ENCODE peak calls at places on chromosomes 7 and 10, in seven cellular contexts. K, I, H, L, N, X and B are unnamed samples.

GRCh38 chr7:12801107-12801506 is 113.7 kb downstream of the ARL4A start:
- DNase-seq in K (no peak), I (peak; percentile 89), H (no peak), L (peak; percentile 84), N (no peak), X (no peak), B (no peak)

GRCh38 chr10:85194685-85195084 is 866.3 kb downstream of the CCSER2 start:
- DNase-seq in K (no peak), I (no peak), H (no peak), L (no peak), N (no peak), X (no peak), B (no peak)

GRCh38 chr10:76769161-76769560 is 868.4 kb downstream of the KCNMA1 start:
- DNase-seq in K (no peak), I (no peak), H (no peak), L (no peak), N (no peak), X (no peak), B (no peak)

GRCh38 chr10:120945801-120946302 is 94.7 kb downstream of the WDR11 start:
- DNase-seq in K (peak; percentile 12), I (peak; percentile 37), H (no peak), L (peak; percentile 36), N (no peak), X (no peak), B (no peak)

GRCh38 chr7:94216944-94217461 is 177.7 kb upstream of the COL1A2 start:
- DNase-seq in K (peak; percentile 67), I (no peak), H (no peak), L (no peak), N (peak; percentile 14), X (no peak), B (no peak)

GRCh38 chr10:20596065-20596760 is 300.9 kb downstream of the NEBL start:
- DNase-seq in K (peak; percentile 53), I (no peak), H (no peak), L (no peak), N (peak; percentile 74), X (no peak), B (no peak)

GRCh38 chr7:45915606-45916005 is 5.5 kb downstream of the IGFBP3 start:
- DNase-seq in K (peak; percentile 14), I (no peak), H (no peak), L (no peak), N (no peak), X (no peak), B (no peak)

GRCh38 chr10:56567580-56567979 is 206.5 kb upstream of the ZWINT start:
- DNase-seq in K (no peak), I (no peak), H (no peak), L (no peak), N (no peak), X (no peak), B (no peak)

GRCh38 chr7:95840953-95841950 is 68.9 kb downstream of the DYNC1I1 start:
- DNase-seq in K (peak; percentile 17), I (no peak), H (no peak), L (no peak), N (no peak), X (no peak), B (peak; percentile 4)
- TF ChIP-seq CTCF in K (peak; percentile 40), I (no peak), H (no peak), L (no peak), N (no peak), X (no peak), B (peak; percentile 66)

GRCh38 chr10:92816106-92816505 is 32.2 kb upstream of the EXOC6 start:
- DNase-seq in K (peak; percentile 79), I (no peak), H (no peak), L (no peak), N (no peak), X (no peak), B (no peak)
- TF ChIP-seq CTCF in K (no peak), I (no peak), H (no peak), L (no peak), N (no peak), X (no peak), B (no peak)

DNA sequence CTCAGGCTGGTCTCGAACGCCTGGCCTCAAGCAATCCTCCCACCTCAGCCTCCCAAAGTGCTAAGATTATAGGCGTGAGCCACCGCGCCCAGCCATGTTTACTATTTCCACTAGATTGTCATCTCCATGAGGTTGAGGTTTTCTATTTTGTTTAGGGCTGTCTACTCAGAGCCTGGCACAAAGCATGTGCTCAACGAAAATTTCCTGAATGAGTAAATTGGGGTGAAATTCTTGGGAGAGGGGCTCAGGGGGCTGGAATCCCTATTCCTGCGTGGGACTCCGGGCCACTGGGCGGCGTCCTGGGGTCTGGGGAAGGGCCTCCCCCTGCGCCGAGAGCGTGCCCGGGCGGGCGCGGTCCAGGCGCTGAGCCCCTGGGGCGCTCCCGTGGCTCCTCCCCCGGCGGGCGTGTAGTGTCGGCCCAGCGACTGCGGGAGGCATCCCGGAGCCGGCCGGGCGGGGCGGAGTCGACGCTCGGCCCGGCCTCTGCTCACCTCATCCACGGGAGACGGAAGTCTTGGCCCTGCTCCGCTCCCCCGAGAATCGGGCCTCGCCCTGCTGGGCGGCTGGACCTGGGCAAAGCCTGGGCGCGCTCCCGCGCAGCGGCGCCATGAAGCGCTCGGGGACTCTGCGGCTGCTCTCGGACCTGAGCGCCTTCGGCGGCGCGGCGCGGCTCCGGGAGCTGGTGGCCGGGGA is at the start of gene HPS6:
- DNase-seq in K (peak; percentile 90), I (peak; percentile 91), H (peak; percentile 90), L (peak; percentile 93), N (peak; percentile 90), X (peak; percentile 96), B (peak; percentile 53)
- TF ChIP-seq CTCF in K (no peak), I (no peak), H (no peak), L (no peak), N (no peak), X (peak; percentile 4), B (no peak)

GRCh38 chr7:128861957-128862570 is 592 bp upstream of the ATP6V1F start:
- DNase-seq in K (no peak), I (no peak), H (no peak), L (no peak), N (no peak), X (no peak), B (no peak)

GRCh38 chr7:128862571-128863432 is at the start of gene ATP6V1F:
- DNase-seq in K (peak; percentile 98), I (peak; percentile 98), H (peak; percentile 98), L (peak; percentile 99), N (peak; percentile 97), X (peak; percentile 99), B (peak; percentile 90)

GRCh38 chr7:128865303-128865702 is 2.6 kb downstream of the ATP6V1F start:
- DNase-seq in K (no peak), I (no peak), H (no peak), L (no peak), N (no peak), X (no peak), B (no peak)

GRCh38 chr7:128865996-128866877 is 3.6 kb downstream of the ATP6V1F start:
- DNase-seq in K (no peak), I (no peak), H (no peak), L (no peak), N (no peak), X (no peak), B (no peak)

GRCh38 chr7:128863433-128863989 is 855 bp downstream of the ATP6V1F start:
- DNase-seq in K (peak; percentile 76), I (peak; percentile 67), H (no peak), L (peak; percentile 42), N (peak; percentile 69), X (no peak), B (no peak)
- TF ChIP-seq CTCF in K (peak; percentile 58), I (peak; percentile 56), H (no peak), L (no peak), N (peak; percentile 65), X (peak; percentile 13), B (peak; percentile 76)

DNA sequence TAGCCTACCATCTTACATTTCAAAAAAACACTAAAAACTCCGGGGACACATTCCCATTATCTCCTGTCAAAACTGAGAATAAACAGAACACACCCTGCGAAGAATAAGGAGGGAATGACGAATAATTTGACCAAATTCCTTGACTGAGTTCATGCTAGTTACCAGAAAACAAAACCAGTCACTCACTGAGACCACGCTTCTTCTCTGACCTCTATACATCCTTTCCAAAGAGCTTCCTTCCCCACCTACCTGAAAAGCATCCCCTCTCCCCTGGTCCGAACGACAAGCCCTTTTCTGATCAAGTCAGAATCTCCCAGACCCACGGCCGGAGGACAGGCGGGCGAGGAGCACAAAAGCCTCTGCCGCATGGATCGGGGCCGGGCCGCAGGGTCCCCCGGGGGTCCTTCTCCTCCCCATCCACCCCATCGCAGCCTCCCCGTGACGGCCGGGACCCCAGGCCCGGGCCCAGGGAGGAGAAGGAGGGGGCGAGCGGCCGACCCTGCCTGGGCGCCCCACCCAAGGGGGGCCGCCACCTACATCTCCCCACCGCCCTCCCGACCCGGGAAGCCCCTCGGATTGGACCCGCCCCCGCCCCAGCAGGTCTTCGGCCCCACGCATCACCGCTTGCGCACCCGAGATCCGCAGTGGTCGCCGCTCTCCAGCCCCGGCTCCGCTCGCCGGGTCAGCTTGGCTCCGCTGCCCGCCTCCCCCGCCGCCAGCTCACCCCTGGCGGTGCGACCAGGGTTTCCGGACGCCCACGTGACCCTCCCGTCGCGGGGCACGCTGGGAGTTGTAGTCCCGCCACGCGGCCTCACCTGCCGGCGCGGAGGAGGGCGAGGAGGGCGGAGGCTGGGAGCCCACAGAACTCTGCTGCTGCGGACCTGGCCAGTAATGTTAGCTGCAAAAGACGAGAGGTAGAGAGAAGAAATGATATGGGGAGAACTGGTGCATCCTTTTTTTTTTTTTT is at the start of gene SLC37A3:
- DNase-seq in K (peak; percentile 73), I (peak; percentile 93), H (peak; percentile 86), L (peak; percentile 91), N (peak; percentile 69), X (peak; percentile 95), B (no peak)
- TF ChIP-seq CTCF in K (no peak), I (no peak), H (no peak), L (no peak), N (no peak), X (no peak), B (peak; percentile 14)

DNA sequence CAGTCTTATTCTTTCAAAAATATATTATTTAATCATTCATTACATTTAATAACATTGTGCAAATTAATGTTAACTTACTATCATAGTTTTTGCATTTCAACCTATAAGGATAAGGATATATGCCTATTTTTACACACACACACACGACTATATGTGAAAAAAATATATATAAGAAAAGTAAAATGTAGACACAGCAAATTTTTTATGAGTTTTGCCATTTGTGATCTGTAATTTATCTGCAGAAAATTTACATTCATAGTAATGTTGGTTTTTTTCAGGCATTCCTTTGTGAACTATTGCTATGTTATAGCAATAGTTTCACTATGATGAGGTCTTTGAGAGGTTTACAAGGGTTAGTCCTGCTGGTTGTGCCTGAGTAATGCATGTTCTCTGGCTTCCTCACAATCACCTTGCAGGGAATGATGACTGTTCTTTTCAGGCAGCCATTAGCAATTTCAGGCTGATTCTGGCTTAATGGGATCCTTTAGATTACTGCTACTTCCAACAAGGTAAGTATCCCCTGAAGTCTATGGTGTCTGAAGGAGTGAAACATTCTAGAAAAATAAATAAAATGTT is 183.7 kb upstream of the CDK1 start:
- DNase-seq in K (peak; percentile 36), I (no peak), H (no peak), L (no peak), N (peak; percentile 24), X (no peak), B (no peak)
- TF ChIP-seq CTCF in K (peak; percentile 45), I (no peak), H (no peak), L (no peak), N (peak; percentile 24), X (no peak), B (peak; percentile 6)